ENCODE peak calls at places on chromosomes 4 and X, in six cellular contexts. T, S, M, D, Z and A are unnamed samples.
A peak's percentile ranks its signal among the peaks of the same experiment; 100 is the strongest.

GRCh38 chr4:21470531-21470930 is 478.0 kb downstream of the KCNIP4 start:
- DNase-seq in T (peak; percentile 69), S (no peak), M (no peak), D (no peak), Z (no peak), A (no peak)

GRCh38 chrX:16160729-16161128 is 6.6 kb upstream of the MAGEB17 start:
- DNase-seq in T (peak; percentile 56), S (peak; percentile 1), M (no peak), D (no peak), Z (no peak), A (no peak)

GRCh38 chrX:73262991-73263390 is 48.3 kb upstream of the NAP1L2 start:
- DNase-seq in T (no peak), S (peak; percentile 7), M (no peak), D (no peak), Z (no peak), A (no peak)

GRCh38 chrX:20061869-20062254 is 54.8 kb downstream of the MAP7D2 start:
- DNase-seq in T (peak; percentile 6), S (peak; percentile 2), M (no peak), D (no peak), Z (no peak), A (no peak)

GRCh38 chrX:115952417-115953092 is 218.0 kb upstream of the AGTR2 start:
- DNase-seq in T (no peak), S (peak; percentile 44), M (no peak), D (no peak), Z (peak; percentile 53), A (peak; percentile 38)

GRCh38 chr4:163495900-163496299 is 1.4 kb downstream of the TMA16 start:
- DNase-seq in T (no peak), S (no peak), M (no peak), D (no peak), Z (no peak), A (no peak)

GRCh38 chrX:100447563-100448397 is 37.7 kb upstream of the PCDH19 start:
- DNase-seq in T (peak; percentile 38), S (no peak), M (no peak), D (peak; percentile 18), Z (peak; percentile 52), A (peak; percentile 14)

GRCh38 chr4:98994474-98995182 is 893 bp upstream of the METAP1 start:
- DNase-seq in T (peak; percentile 18), S (peak; percentile 45), M (no peak), D (no peak), Z (no peak), A (no peak)

GRCh38 chr4:16055937-16056336 is 27.9 kb downstream of the PROM1 start:
- DNase-seq in T (no peak), S (no peak), M (no peak), D (no peak), Z (no peak), A (no peak)

GRCh38 chrX:48940404-48940955 is 16.9 kb downstream of the OTUD5 start:
- DNase-seq in T (no peak), S (no peak), M (no peak), D (no peak), Z (peak; percentile 1), A (no peak)

GRCh38 chr4:4849106-4849505 is 10.4 kb upstream of the MSX1 start:
- DNase-seq in T (no peak), S (no peak), M (no peak), D (no peak), Z (no peak), A (no peak)

GRCh38 chr4:166459616-166460015 is 586.6 kb downstream of the TLL1 start:
- DNase-seq in T (no peak), S (no peak), M (no peak), D (no peak), Z (no peak), A (no peak)

GRCh38 chrX:129777218-129777768 is 2.5 kb upstream of the SASH3 start:
- DNase-seq in T (no peak), S (peak; percentile 19), M (peak; percentile 13), D (no peak), Z (peak; percentile 79), A (no peak)
- H3K4me1 ChIP-seq in T (no peaks in the 10 kb centered on the region), S (peaks cover 50% of the 10 kb centered on the region), M (no peaks in the 10 kb centered on the region), D (peaks cover 2% of the 10 kb centered on the region), Z (no peaks in the 10 kb centered on the region), A (no peaks in the 10 kb centered on the region)

GRCh38 chr4:147789596-147789995 is 57.7 kb downstream of the ARHGAP10 start:
- DNase-seq in T (no peak), S (no peak), M (no peak), D (no peak), Z (no peak), A (no peak)

GRCh38 chr4:147790412-147790811 is 58.5 kb downstream of the ARHGAP10 start:
- DNase-seq in T (no peak), S (no peak), M (no peak), D (no peak), Z (no peak), A (no peak)

GRCh38 chr4:147791870-147792269 is 60.0 kb downstream of the ARHGAP10 start:
- DNase-seq in T (no peak), S (no peak), M (no peak), D (no peak), Z (no peak), A (no peak)

GRCh38 chr4:147793569-147793968 is 61.7 kb downstream of the ARHGAP10 start:
- DNase-seq in T (no peak), S (no peak), M (no peak), D (no peak), Z (no peak), A (no peak)

DNA sequence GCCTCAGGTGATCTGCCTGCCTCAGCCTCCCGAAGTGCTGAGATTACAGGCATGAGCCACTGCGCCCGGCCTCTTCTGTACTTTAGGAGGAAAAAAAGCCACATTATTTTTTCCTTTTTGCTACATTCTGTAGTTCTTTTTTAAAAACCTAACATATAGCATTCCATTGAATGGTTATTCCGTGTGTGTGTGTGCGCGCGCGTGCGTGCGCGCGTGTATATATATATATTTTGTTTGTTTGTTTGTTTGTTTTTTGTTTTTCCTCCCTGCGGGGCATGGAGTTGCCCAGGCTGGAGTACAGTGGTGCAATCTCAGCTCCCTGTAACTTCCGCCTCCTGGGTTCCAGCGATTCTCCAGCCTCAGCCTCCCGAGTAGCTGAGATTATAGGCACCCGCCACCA is 59.5 kb downstream of the ARHGAP10 start:
- DNase-seq in T (no peak), S (no peak), M (no peak), D (no peak), Z (no peak), A (no peak)
- H3K4me1 ChIP-seq in T (peaks cover 29% of the 10 kb centered on the region), S (peaks cover 21% of the 10 kb centered on the region), M (no peaks in the 10 kb centered on the region), D (no peaks in the 10 kb centered on the region), Z (peaks cover 6% of the 10 kb centered on the region), A (peaks cover 38% of the 10 kb centered on the region)

DNA sequence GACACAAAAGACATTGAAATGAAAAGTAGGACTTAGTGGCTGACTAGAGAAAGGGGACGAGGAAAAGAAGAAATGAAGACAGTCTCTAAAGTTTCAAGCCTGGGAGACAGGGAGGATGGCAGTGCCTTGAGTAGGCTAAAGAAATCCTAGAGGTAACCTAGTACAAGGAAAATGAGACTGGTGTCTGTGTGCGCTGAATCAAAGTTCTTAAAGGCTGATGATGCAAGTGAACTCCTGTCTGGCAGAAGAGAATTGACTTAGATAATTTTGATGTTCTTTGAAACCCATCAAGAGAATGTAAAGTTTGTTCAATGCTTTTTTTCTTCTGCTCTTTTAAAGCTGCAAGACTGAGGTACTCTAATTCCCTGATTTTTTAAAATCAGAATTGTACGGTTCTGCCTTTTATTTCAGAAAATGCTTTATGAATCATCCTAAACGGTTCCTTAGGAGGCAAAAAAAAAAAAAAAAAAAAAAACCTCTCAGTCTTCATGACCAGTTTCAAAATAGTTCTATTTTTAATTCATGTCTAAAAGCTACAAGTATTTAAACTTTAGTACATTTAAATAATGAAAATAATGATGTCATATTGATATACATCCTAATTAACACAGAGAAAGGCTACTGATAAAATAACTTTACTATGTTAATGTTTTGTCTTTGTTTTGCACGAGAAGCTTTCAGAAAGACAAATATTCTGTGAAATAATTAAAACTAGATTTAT is 189.8 kb downstream of the PPP3CA start:
- DNase-seq in T (no peak), S (no peak), M (no peak), D (no peak), Z (no peak), A (no peak)
- H3K4me1 ChIP-seq in T (no peaks in the 10 kb centered on the region), S (no peaks in the 10 kb centered on the region), M (no peaks in the 10 kb centered on the region), D (peaks cover 9% of the 10 kb centered on the region), Z (peaks cover 3% of the 10 kb centered on the region), A (no peaks in the 10 kb centered on the region)

DNA sequence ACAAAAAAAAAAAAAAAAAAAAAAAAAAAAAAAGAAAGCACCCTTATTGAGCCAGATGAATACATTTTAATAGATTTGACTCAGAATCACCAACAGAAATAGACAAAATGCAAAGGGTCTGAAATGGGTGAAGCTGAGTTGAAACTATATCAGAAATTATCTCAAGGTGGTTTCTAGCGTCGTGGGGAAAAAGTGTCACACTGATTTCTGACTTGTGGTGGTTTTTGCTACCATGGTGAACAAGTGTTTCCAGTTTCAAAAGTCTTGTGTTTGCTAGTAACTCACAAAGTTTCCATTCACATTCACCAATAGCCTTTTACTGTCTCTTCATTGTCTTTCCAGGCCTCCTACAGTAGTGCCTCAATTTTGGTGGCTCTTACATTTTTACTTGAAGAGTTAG is 135.5 kb downstream of the ARHGAP24 start:
- DNase-seq in T (no peak), S (no peak), M (no peak), D (no peak), Z (no peak), A (no peak)
- H3K4me1 ChIP-seq in T (no peaks in the 10 kb centered on the region), S (no peaks in the 10 kb centered on the region), M (no peaks in the 10 kb centered on the region), D (no peaks in the 10 kb centered on the region), Z (no peaks in the 10 kb centered on the region), A (peaks cover 15% of the 10 kb centered on the region)

GRCh38 chr4:113471141-113471860 is 290.2 kb downstream of the CAMK2D start:
- DNase-seq in T (peak; percentile 50), S (no peak), M (no peak), D (no peak), Z (no peak), A (no peak)
- H3K4me1 ChIP-seq in T (no peaks in the 10 kb centered on the region), S (peaks cover 15% of the 10 kb centered on the region), M (no peaks in the 10 kb centered on the region), D (peaks cover 6% of the 10 kb centered on the region), Z (peaks cover 11% of the 10 kb centered on the region), A (no peaks in the 10 kb centered on the region)

GRCh38 chrX:130184857-130185256 is 13.1 kb downstream of the RAB33A start:
- DNase-seq in T (no peak), S (no peak), M (no peak), D (no peak), Z (no peak), A (no peak)
- H3K4me1 ChIP-seq in T (no peaks in the 10 kb centered on the region), S (no peaks in the 10 kb centered on the region), M (no peaks in the 10 kb centered on the region), D (no peaks in the 10 kb centered on the region), Z (no peaks in the 10 kb centered on the region), A (no peaks in the 10 kb centered on the region)

GRCh38 chr4:138670681-138671080 is 344.9 kb upstream of the NOCT start:
- DNase-seq in T (no peak), S (no peak), M (no peak), D (no peak), Z (no peak), A (no peak)

GRCh38 chr4:138665851-138666250 is 349.7 kb upstream of the NOCT start:
- DNase-seq in T (no peak), S (no peak), M (no peak), D (no peak), Z (no peak), A (no peak)

GRCh38 chr4:138669479-138670165 is 346.0 kb upstream of the NOCT start:
- DNase-seq in T (peak; percentile 35), S (no peak), M (no peak), D (no peak), Z (no peak), A (no peak)

GRCh38 chr4:138666366-138666765 is 349.2 kb upstream of the NOCT start:
- DNase-seq in T (no peak), S (no peak), M (no peak), D (no peak), Z (no peak), A (no peak)

DNA sequence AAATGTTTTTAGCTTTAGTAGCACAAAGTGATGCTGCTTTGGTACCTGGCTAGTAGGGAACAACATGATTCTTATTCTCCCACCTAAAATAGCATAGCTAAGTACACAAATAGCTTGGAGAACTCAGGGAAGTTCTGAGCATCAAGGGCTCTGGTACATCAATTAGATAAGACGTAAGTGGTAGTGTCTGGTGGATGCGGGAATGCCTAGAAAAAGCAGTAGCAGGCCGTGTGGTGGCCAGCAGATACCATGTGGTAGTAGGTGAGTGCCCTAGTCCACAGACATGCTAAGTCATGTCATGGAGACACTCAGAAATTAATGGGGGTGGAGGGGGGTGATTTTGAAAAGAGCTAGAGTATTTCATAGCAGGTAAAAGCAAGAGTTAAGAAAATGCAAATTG is 347.3 kb upstream of the NOCT start:
- DNase-seq in T (no peak), S (no peak), M (no peak), D (no peak), Z (no peak), A (no peak)
- H3K4me1 ChIP-seq in T (peaks cover 14% of the 10 kb centered on the region), S (peaks cover 12% of the 10 kb centered on the region), M (no peaks in the 10 kb centered on the region), D (peaks cover 15% of the 10 kb centered on the region), Z (no peaks in the 10 kb centered on the region), A (no peaks in the 10 kb centered on the region)